ENCODE peak calls at places on chromosomes 5 and 9, in eight cellular contexts. One of them, this sample, is unnamed.

GRCh38 chr9:99026271-99026955 is 78.5 kb upstream of the TGFBR1 start:
- DNase-seq in pancreas: no peak
- DNase-seq in IMR-90: no peak
- DNase-seq in effector memory CD4-positive, alpha-beta T cell: no peak
- DNase-seq in A673: no peak
- DNase-seq in neuronal stem cell: no peak
- DNase-seq in upper lobe of right lung: no peak
- DNase-seq in PC-9: no peak
- DNase-seq in this sample: no peak

GRCh38 chr5:2905741-2906140 is 154.3 kb upstream of the IRX2 start:
- DNase-seq in IMR-90: no peak
- DNase-seq in upper lobe of right lung: no peak
- DNase-seq in A673: no peak
- DNase-seq in effector memory CD4-positive, alpha-beta T cell: no peak
- DNase-seq in PC-9: no peak
- DNase-seq in pancreas: no peak
- DNase-seq in neuronal stem cell: no peak
- DNase-seq in this sample: no peak

GRCh38 chr5:180139731-180140626 is 68.4 kb upstream of the RNF130 start:
- DNase-seq in PC-9: no peak
- DNase-seq in neuronal stem cell: no peak
- DNase-seq in upper lobe of right lung: no peak
- DNase-seq in IMR-90: no peak
- DNase-seq in pancreas: no peak
- DNase-seq in A673: no peak
- DNase-seq in effector memory CD4-positive, alpha-beta T cell: no peak
- DNase-seq in this sample: no peak

GRCh38 chr9:34072410-34072809 is 23.7 kb upstream of the UBAP2 start:
- DNase-seq in pancreas: no peak
- DNase-seq in PC-9: peak; percentile 54
- DNase-seq in A673: no peak
- DNase-seq in neuronal stem cell: no peak
- DNase-seq in upper lobe of right lung: no peak
- DNase-seq in effector memory CD4-positive, alpha-beta T cell: no peak
- DNase-seq in IMR-90: no peak
- DNase-seq in this sample: no peak

GRCh38 chr5:15717002-15717401 is 217.0 kb downstream of the FBXL7 start:
- DNase-seq in effector memory CD4-positive, alpha-beta T cell: no peak
- DNase-seq in pancreas: no peak
- DNase-seq in neuronal stem cell: no peak
- DNase-seq in IMR-90: peak; percentile 50
- DNase-seq in upper lobe of right lung: no peak
- DNase-seq in PC-9: no peak
- DNase-seq in A673: no peak
- DNase-seq in this sample: no peak

GRCh38 chr5:42924226-42924625 is 112.5 kb upstream of the SELENOP start:
- DNase-seq in A673: no peak
- DNase-seq in neuronal stem cell: no peak
- DNase-seq in IMR-90: no peak
- DNase-seq in effector memory CD4-positive, alpha-beta T cell: no peak
- DNase-seq in upper lobe of right lung: no peak
- DNase-seq in PC-9: no peak
- DNase-seq in pancreas: no peak
- DNase-seq in this sample: no peak

GRCh38 chr5:84218546-84218945 is 166.1 kb downstream of the EDIL3 start:
- DNase-seq in IMR-90: peak; percentile 13
- DNase-seq in A673: no peak
- DNase-seq in effector memory CD4-positive, alpha-beta T cell: no peak
- DNase-seq in pancreas: no peak
- DNase-seq in upper lobe of right lung: no peak
- DNase-seq in neuronal stem cell: no peak
- DNase-seq in PC-9: peak; percentile 4
- DNase-seq in this sample: peak; percentile 66

GRCh38 chr5:10564838-10565784 is 1.2 kb downstream of the ANKRD33B start:
- DNase-seq in upper lobe of right lung: peak; percentile 71
- DNase-seq in pancreas: peak; percentile 26
- DNase-seq in A673: no peak
- DNase-seq in PC-9: peak; percentile 36
- DNase-seq in effector memory CD4-positive, alpha-beta T cell: no peak
- DNase-seq in neuronal stem cell: no peak
- DNase-seq in IMR-90: no peak
- DNase-seq in this sample: peak; percentile 90

GRCh38 chr5:56637321-56637920 is 177.9 kb upstream of the MAP3K1 start:
- DNase-seq in PC-9: no peak
- DNase-seq in neuronal stem cell: no peak
- DNase-seq in effector memory CD4-positive, alpha-beta T cell: no peak
- DNase-seq in IMR-90: peak; percentile 52
- DNase-seq in A673: no peak
- DNase-seq in pancreas: no peak
- DNase-seq in upper lobe of right lung: no peak
- DNase-seq in this sample: no peak

GRCh38 chr5:171721469-171721868 is 64.1 kb upstream of the SMIM23 start:
- DNase-seq in A673: no peak
- DNase-seq in upper lobe of right lung: no peak
- DNase-seq in IMR-90: no peak
- DNase-seq in pancreas: no peak
- DNase-seq in PC-9: no peak
- DNase-seq in neuronal stem cell: no peak
- DNase-seq in effector memory CD4-positive, alpha-beta T cell: no peak
- DNase-seq in this sample: no peak

GRCh38 chr5:62812653-62813329 is 234.2 kb downstream of the LRRC70 start:
- DNase-seq in pancreas: no peak
- DNase-seq in A673: no peak
- DNase-seq in IMR-90: no peak
- DNase-seq in effector memory CD4-positive, alpha-beta T cell: no peak
- DNase-seq in neuronal stem cell: no peak
- DNase-seq in PC-9: no peak
- DNase-seq in upper lobe of right lung: no peak
- DNase-seq in this sample: no peak

GRCh38 chr9:128124873-128125574 is 2.5 kb downstream of the PTGES2 start:
- DNase-seq in pancreas: peak; percentile 54
- DNase-seq in effector memory CD4-positive, alpha-beta T cell: peak; percentile 26
- DNase-seq in A673: peak; percentile 83
- DNase-seq in IMR-90: peak; percentile 45
- DNase-seq in neuronal stem cell: peak; percentile 56
- DNase-seq in PC-9: peak; percentile 85
- DNase-seq in upper lobe of right lung: peak; percentile 81
- DNase-seq in this sample: peak; percentile 81

GRCh38 chr9:96062051-96062450 is 186.6 kb downstream of the ERCC6L2 start:
- DNase-seq in neuronal stem cell: no peak
- DNase-seq in pancreas: no peak
- DNase-seq in PC-9: no peak
- DNase-seq in effector memory CD4-positive, alpha-beta T cell: no peak
- DNase-seq in IMR-90: no peak
- DNase-seq in A673: no peak
- DNase-seq in upper lobe of right lung: no peak
- DNase-seq in this sample: no peak

GRCh38 chr5:62722360-62722759 is 143.7 kb downstream of the LRRC70 start:
- DNase-seq in pancreas: no peak
- DNase-seq in neuronal stem cell: no peak
- DNase-seq in upper lobe of right lung: no peak
- DNase-seq in effector memory CD4-positive, alpha-beta T cell: no peak
- DNase-seq in A673: no peak
- DNase-seq in IMR-90: no peak
- DNase-seq in PC-9: no peak
- DNase-seq in this sample: no peak

DNA sequence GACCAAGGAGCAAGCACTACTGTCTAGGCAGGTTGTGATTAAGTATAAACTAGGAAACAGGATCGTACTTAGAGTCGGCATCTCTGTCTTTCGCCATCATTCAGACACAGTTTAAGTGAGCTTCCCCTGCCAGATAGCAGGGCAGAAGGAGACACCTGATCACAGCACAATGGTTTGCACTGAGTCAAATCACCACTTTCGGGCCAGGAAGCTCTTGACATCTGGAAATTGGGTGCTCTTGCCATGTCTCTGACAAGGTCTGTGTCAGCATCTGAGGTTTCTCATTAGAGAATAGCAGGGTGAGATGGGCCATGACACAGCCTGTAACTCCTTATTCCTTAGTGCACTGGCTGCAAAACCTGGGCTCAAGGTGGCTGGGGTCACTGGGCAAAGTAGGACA is 8.3 kb downstream of the ADRB2 start:
- DNase-seq in effector memory CD4-positive, alpha-beta T cell: no peak
- DNase-seq in upper lobe of right lung: no peak
- DNase-seq in pancreas: no peak
- DNase-seq in neuronal stem cell: no peak
- DNase-seq in A673: no peak
- DNase-seq in PC-9: no peak
- DNase-seq in IMR-90: no peak
- DNase-seq in this sample: no peak
- H3K4me1 ChIP-seq in effector memory CD4-positive, alpha-beta T cell: peaks cover 7% of the 10 kb centered on the region
- H3K4me1 ChIP-seq in upper lobe of right lung: peaks cover 42% of the 10 kb centered on the region
- H3K4me1 ChIP-seq in pancreas: no peaks in the 10 kb centered on the region
- H3K4me1 ChIP-seq in neuronal stem cell: no peaks in the 10 kb centered on the region
- H3K4me1 ChIP-seq in A673: no peaks in the 10 kb centered on the region
- H3K4me1 ChIP-seq in PC-9: peaks cover 35% of the 10 kb centered on the region
- H3K4me1 ChIP-seq in IMR-90: peaks cover 2% of the 10 kb centered on the region
- H3K4me1 ChIP-seq in this sample: peaks cover 82% of the 10 kb centered on the region

DNA sequence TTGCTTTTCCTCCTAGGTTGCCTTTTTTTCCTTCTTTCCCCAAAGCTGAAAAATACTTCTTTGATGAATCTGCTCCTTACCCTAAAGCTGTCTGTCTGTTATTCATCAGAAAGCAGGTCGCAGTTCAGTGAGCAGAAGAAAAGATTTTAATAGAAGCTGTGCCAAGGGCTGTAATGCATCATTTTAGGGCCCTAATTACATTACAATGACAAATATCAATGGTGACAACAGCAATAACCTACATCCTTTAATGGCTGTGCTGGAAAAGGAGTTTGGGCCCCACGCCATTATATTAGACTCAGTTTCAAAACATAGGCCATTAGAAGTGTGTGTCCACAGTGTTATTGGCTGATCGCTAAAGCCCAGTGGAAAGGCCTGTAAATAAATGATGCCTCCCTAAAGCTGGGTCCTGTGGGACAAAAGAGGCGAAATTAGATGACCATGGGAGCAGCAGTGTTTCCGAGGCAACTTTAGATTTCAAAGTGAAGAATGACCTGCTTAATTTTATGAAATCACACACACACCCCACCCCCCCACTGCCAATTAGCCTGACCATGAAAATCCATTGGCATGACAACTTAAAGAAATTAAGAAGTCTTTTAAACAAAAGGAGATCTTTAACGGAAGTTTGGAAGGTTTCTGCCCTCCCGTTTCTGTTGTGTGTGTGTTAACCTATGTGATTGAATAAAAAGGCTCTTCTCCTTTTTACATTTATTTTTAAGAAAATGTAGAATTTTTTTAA is 38.4 kb downstream of the TLE4 start:
- DNase-seq in effector memory CD4-positive, alpha-beta T cell: no peak
- DNase-seq in IMR-90: peak; percentile 45
- DNase-seq in PC-9: no peak
- DNase-seq in upper lobe of right lung: no peak
- DNase-seq in neuronal stem cell: peak; percentile 52
- DNase-seq in A673: no peak
- DNase-seq in pancreas: no peak
- DNase-seq in this sample: no peak
- H3K27ac ChIP-seq in effector memory CD4-positive, alpha-beta T cell: no peak overlapping the region
- H3K27ac ChIP-seq in IMR-90: peak overlapping the region; percentile 38
- H3K27ac ChIP-seq in PC-9: no peak overlapping the region
- H3K27ac ChIP-seq in upper lobe of right lung: no peak overlapping the region
- H3K27ac ChIP-seq in neuronal stem cell: peak overlapping the region; percentile 86
- H3K27ac ChIP-seq in A673: peak overlapping the region; percentile 7
- H3K27ac ChIP-seq in pancreas: no peak overlapping the region
- H3K27ac ChIP-seq in this sample: no peak overlapping the region

GRCh38 chr5:150000261-150000989 is at the start of the genes HMGXB3 and TIGD6:
- DNase-seq in effector memory CD4-positive, alpha-beta T cell: peak; percentile 77
- DNase-seq in A673: peak; percentile 94
- DNase-seq in PC-9: peak; percentile 97
- DNase-seq in IMR-90: peak; percentile 95
- DNase-seq in pancreas: peak; percentile 94
- DNase-seq in upper lobe of right lung: peak; percentile 97
- DNase-seq in neuronal stem cell: peak; percentile 88
- DNase-seq in this sample: peak; percentile 98

GRCh38 chr5:149999866-150000260 is 591 bp downstream of the TIGD6 start:
- DNase-seq in IMR-90: no peak
- DNase-seq in PC-9: no peak
- DNase-seq in effector memory CD4-positive, alpha-beta T cell: no peak
- DNase-seq in neuronal stem cell: no peak
- DNase-seq in pancreas: no peak
- DNase-seq in A673: no peak
- DNase-seq in upper lobe of right lung: no peak
- DNase-seq in this sample: no peak

GRCh38 chr5:150000990-150001659 is 586 bp downstream of the HMGXB3 start:
- DNase-seq in neuronal stem cell: peak; percentile 32
- DNase-seq in upper lobe of right lung: peak; percentile 84
- DNase-seq in IMR-90: peak; percentile 50
- DNase-seq in A673: peak; percentile 50
- DNase-seq in PC-9: peak; percentile 44
- DNase-seq in effector memory CD4-positive, alpha-beta T cell: peak; percentile 27
- DNase-seq in pancreas: peak; percentile 61
- DNase-seq in this sample: peak; percentile 93

GRCh38 chr5:149999359-149999758 is 1.1 kb downstream of the TIGD6 start:
- DNase-seq in pancreas: no peak
- DNase-seq in neuronal stem cell: no peak
- DNase-seq in upper lobe of right lung: no peak
- DNase-seq in A673: no peak
- DNase-seq in PC-9: no peak
- DNase-seq in effector memory CD4-positive, alpha-beta T cell: no peak
- DNase-seq in IMR-90: no peak
- DNase-seq in this sample: no peak

DNA sequence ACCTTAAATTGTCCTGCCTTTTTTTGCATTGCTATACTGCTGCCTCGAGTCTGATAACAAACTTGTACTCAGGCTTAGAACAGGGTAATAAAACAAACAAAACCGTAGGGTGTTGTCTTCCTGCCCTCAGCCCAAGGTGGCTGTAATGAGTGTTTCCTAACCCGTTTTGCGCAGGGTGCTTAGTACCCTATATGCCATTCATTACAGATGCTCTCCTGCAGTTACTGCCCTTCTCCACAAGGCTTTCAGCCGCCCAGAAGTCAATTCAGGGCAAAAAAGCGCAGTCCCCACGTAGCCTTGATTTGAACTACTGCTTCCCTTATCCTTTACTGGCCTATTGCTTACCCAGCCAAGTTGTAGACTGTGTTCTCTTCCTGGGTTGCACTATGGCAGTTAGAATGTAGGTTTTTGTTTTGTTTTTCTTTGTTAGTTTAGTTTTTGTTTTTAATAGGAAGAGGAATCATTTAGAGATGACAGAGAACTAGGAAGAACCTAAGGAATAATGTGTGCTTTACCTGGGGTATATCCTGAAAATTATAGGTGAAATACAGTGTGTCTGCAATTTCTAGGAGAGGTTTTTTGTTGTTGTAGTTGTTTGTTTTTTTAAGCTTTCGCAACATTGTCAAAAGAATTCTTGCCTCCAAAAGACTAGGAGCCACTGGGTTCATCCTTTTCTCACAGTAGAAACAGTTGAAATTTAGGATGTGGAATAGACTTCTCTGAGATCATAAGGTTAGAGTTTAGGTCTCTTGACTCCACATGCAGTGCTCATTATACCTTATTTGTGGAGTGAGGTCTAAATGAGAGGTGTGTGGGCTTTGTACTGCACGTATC is 1.3 kb downstream of the HMGXB3 start:
- DNase-seq in PC-9: peak; percentile 47
- DNase-seq in upper lobe of right lung: no peak
- DNase-seq in A673: peak; percentile 83
- DNase-seq in IMR-90: peak; percentile 75
- DNase-seq in neuronal stem cell: peak; percentile 26
- DNase-seq in effector memory CD4-positive, alpha-beta T cell: peak; percentile 50
- DNase-seq in pancreas: no peak
- DNase-seq in this sample: no peak
- H3K4me3 ChIP-seq in PC-9: peak overlapping the region; percentile 92
- H3K4me3 ChIP-seq in upper lobe of right lung: peak overlapping the region; percentile 84
- H3K4me3 ChIP-seq in A673: peak overlapping the region; percentile 98
- H3K4me3 ChIP-seq in IMR-90: peak overlapping the region; percentile 62
- H3K4me3 ChIP-seq in neuronal stem cell: peak overlapping the region; percentile 63
- H3K4me3 ChIP-seq in effector memory CD4-positive, alpha-beta T cell: peak overlapping the region; percentile 75
- H3K4me3 ChIP-seq in pancreas: peak overlapping the region; percentile 82
- H3K4me3 ChIP-seq in this sample: peak overlapping the region; percentile 83

GRCh38 chr9:131257266-131258025 is 18.9 kb downstream of the FAM78A start:
- DNase-seq in neuronal stem cell: no peak
- DNase-seq in IMR-90: no peak
- DNase-seq in pancreas: no peak
- DNase-seq in PC-9: no peak
- DNase-seq in effector memory CD4-positive, alpha-beta T cell: no peak
- DNase-seq in A673: no peak
- DNase-seq in upper lobe of right lung: no peak
- DNase-seq in this sample: peak; percentile 81
- H3K4me1 ChIP-seq in neuronal stem cell: peaks cover 5% of the 10 kb centered on the region
- H3K4me1 ChIP-seq in IMR-90: peaks cover 10% of the 10 kb centered on the region
- H3K4me1 ChIP-seq in pancreas: no peaks in the 10 kb centered on the region
- H3K4me1 ChIP-seq in PC-9: peaks cover 9% of the 10 kb centered on the region
- H3K4me1 ChIP-seq in effector memory CD4-positive, alpha-beta T cell: peaks cover 57% of the 10 kb centered on the region
- H3K4me1 ChIP-seq in A673: peaks cover 43% of the 10 kb centered on the region
- H3K4me1 ChIP-seq in upper lobe of right lung: peaks cover 22% of the 10 kb centered on the region
- H3K4me1 ChIP-seq in this sample: peaks cover 77% of the 10 kb centered on the region